ENCODE peak calls at places on chromosomes 16 and 17, in six cellular contexts. I is SW 1271, U is adipocyte, M is EL, R is epithelial cell of prostate, C is AG20443. E is an unnamed sample.

GRCh38 chr16:27430923-27431484 is 29.0 kb downstream of the IL21R start:
- DNase-seq in R (no peak), C (no peak), U (no peak), M (no peak), I (no peak), E (no peak)

GRCh38 chr17:36697907-36698526 is 96.6 kb downstream of the MRM1 start:
- DNase-seq in R (no peak), I (no peak), M (no peak), U (peak), C (no peak), E (no peak)

GRCh38 chr17:35577826-35578194 is 561 bp downstream of the PEX12 start:
- DNase-seq in M (peak), U (peak), I (no peak), C (peak), R (no peak), E (no peak)

GRCh38 chr16:64450170-64450569 is 671.7 kb downstream of the CDH11 start:
- DNase-seq in R (no peak), U (peak), I (no peak), C (peak), M (peak), E (no peak)

GRCh38 chr16:73290258-73290657 is 242.3 kb upstream of the ZFHX3 start:
- DNase-seq in R (no peak), C (no peak), U (no peak), I (no peak), M (no peak), E (no peak)

GRCh38 chr16:58459344-58460218 is 40.4 kb upstream of the NDRG4 start:
- DNase-seq in I (peak), C (peak), M (peak), R (peak), U (peak), E (no peak)

GRCh38 chr16:24540575-24541240 is 1.3 kb downstream of the RBBP6 start:
- DNase-seq in R (no peak), I (peak), C (peak), U (peak), M (peak), E (no peak)

GRCh38 chr17:6304894-6305612 is 129.9 kb downstream of the AIPL1 start:
- DNase-seq in I (no peak), U (no peak), C (no peak), R (no peak), M (no peak), E (no peak)

GRCh38 chr16:81448154-81449131 is 3.8 kb downstream of the CMIP start:
- DNase-seq in M (no peak), C (no peak), R (no peak), I (no peak), U (no peak), E (peak)

E was measured in Caco-2.